ENCODE peak calls at places on chromosomes 2 and 18, in ten cellular contexts. One of them, this sample, is unnamed.

GRCh38 chr18:63016270-63016669 is 300.9 kb downstream of the PHLPP1 start:
- DNase-seq in psoas muscle: no peak
- DNase-seq in CD4-positive, alpha-beta T cell: peak; percentile 40
- DNase-seq in prostate gland: peak; percentile 28
- DNase-seq in fibroblast of mammary gland: peak; percentile 67
- DNase-seq in breast epithelium: no peak
- DNase-seq in mesothelial cell of epicardium: peak; percentile 49
- DNase-seq in BE2C: peak; percentile 49
- DNase-seq in neural progenitor cell: peak; percentile 77
- DNase-seq in right lobe of liver: no peak
- DNase-seq in this sample: peak; percentile 55

GRCh38 chr2:88350641-88351601 is 101.6 kb downstream of the FOXI3 start:
- DNase-seq in CD4-positive, alpha-beta T cell: peak; percentile 56
- DNase-seq in right lobe of liver: peak; percentile 72
- DNase-seq in breast epithelium: peak; percentile 75
- DNase-seq in fibroblast of mammary gland: peak; percentile 26
- DNase-seq in BE2C: peak; percentile 28
- DNase-seq in neural progenitor cell: peak; percentile 84
- DNase-seq in prostate gland: peak; percentile 32
- DNase-seq in psoas muscle: no peak
- DNase-seq in mesothelial cell of epicardium: peak; percentile 86
- DNase-seq in this sample: peak; percentile 81

GRCh38 chr2:9630750-9631483 is at the start of gene YWHAQ:
- DNase-seq in fibroblast of mammary gland: peak; percentile 99
- DNase-seq in breast epithelium: peak; percentile 97
- DNase-seq in BE2C: peak; percentile 99
- DNase-seq in psoas muscle: peak; percentile 99
- DNase-seq in mesothelial cell of epicardium: peak; percentile 99
- DNase-seq in right lobe of liver: peak; percentile 98
- DNase-seq in neural progenitor cell: peak; percentile 99
- DNase-seq in prostate gland: peak; percentile 99
- DNase-seq in CD4-positive, alpha-beta T cell: peak; percentile 96
- DNase-seq in this sample: peak; percentile 99

GRCh38 chr2:196383799-196384198 is 212.4 kb upstream of the STK17B start:
- DNase-seq in breast epithelium: no peak
- DNase-seq in CD4-positive, alpha-beta T cell: no peak
- DNase-seq in BE2C: no peak
- DNase-seq in prostate gland: no peak
- DNase-seq in mesothelial cell of epicardium: no peak
- DNase-seq in fibroblast of mammary gland: peak; percentile 3
- DNase-seq in right lobe of liver: no peak
- DNase-seq in psoas muscle: no peak
- DNase-seq in neural progenitor cell: no peak
- DNase-seq in this sample: no peak

GRCh38 chr2:96325038-96325883 is at the start of gene ITPRIPL1:
- DNase-seq in neural progenitor cell: peak; percentile 50
- DNase-seq in fibroblast of mammary gland: peak; percentile 23
- DNase-seq in psoas muscle: no peak
- DNase-seq in mesothelial cell of epicardium: peak; percentile 48
- DNase-seq in prostate gland: no peak
- DNase-seq in CD4-positive, alpha-beta T cell: no peak
- DNase-seq in breast epithelium: no peak
- DNase-seq in BE2C: peak; percentile 47
- DNase-seq in right lobe of liver: peak; percentile 44
- DNase-seq in this sample: peak; percentile 66

GRCh38 chr18:2960983-2961696 is 51.8 kb downstream of the LPIN2 start:
- DNase-seq in CD4-positive, alpha-beta T cell: no peak
- DNase-seq in right lobe of liver: no peak
- DNase-seq in prostate gland: no peak
- DNase-seq in mesothelial cell of epicardium: no peak
- DNase-seq in psoas muscle: no peak
- DNase-seq in BE2C: no peak
- DNase-seq in neural progenitor cell: no peak
- DNase-seq in breast epithelium: no peak
- DNase-seq in fibroblast of mammary gland: no peak
- DNase-seq in this sample: no peak

GRCh38 chr2:27713201-27713600 is 49.5 kb downstream of the SLC4A1AP start:
- DNase-seq in mesothelial cell of epicardium: no peak
- DNase-seq in breast epithelium: no peak
- DNase-seq in right lobe of liver: no peak
- DNase-seq in fibroblast of mammary gland: no peak
- DNase-seq in psoas muscle: no peak
- DNase-seq in BE2C: no peak
- DNase-seq in CD4-positive, alpha-beta T cell: no peak
- DNase-seq in neural progenitor cell: no peak
- DNase-seq in prostate gland: no peak
- DNase-seq in this sample: no peak

GRCh38 chr2:10390369-10390801 is 57.7 kb downstream of the ODC1 start:
- DNase-seq in breast epithelium: no peak
- DNase-seq in prostate gland: no peak
- DNase-seq in BE2C: no peak
- DNase-seq in CD4-positive, alpha-beta T cell: no peak
- DNase-seq in psoas muscle: no peak
- DNase-seq in mesothelial cell of epicardium: no peak
- DNase-seq in fibroblast of mammary gland: peak; percentile 56
- DNase-seq in right lobe of liver: no peak
- DNase-seq in neural progenitor cell: no peak
- DNase-seq in this sample: no peak

GRCh38 chr2:182132605-182133004 is 147.0 kb downstream of the PPP1R1C start:
- DNase-seq in neural progenitor cell: no peak
- DNase-seq in prostate gland: no peak
- DNase-seq in mesothelial cell of epicardium: no peak
- DNase-seq in BE2C: no peak
- DNase-seq in right lobe of liver: no peak
- DNase-seq in CD4-positive, alpha-beta T cell: no peak
- DNase-seq in breast epithelium: no peak
- DNase-seq in fibroblast of mammary gland: peak; percentile 31
- DNase-seq in psoas muscle: no peak
- DNase-seq in this sample: no peak

GRCh38 chr2:239265681-239266435 is 135.0 kb downstream of the HDAC4 start:
- DNase-seq in neural progenitor cell: no peak
- DNase-seq in fibroblast of mammary gland: no peak
- DNase-seq in BE2C: no peak
- DNase-seq in mesothelial cell of epicardium: no peak
- DNase-seq in psoas muscle: peak; percentile 58
- DNase-seq in breast epithelium: no peak
- DNase-seq in right lobe of liver: no peak
- DNase-seq in prostate gland: no peak
- DNase-seq in CD4-positive, alpha-beta T cell: no peak
- DNase-seq in this sample: no peak

GRCh38 chr2:239266436-239266770 is 134.4 kb downstream of the HDAC4 start:
- DNase-seq in psoas muscle: no peak
- DNase-seq in neural progenitor cell: no peak
- DNase-seq in prostate gland: no peak
- DNase-seq in mesothelial cell of epicardium: no peak
- DNase-seq in BE2C: no peak
- DNase-seq in fibroblast of mammary gland: no peak
- DNase-seq in CD4-positive, alpha-beta T cell: no peak
- DNase-seq in breast epithelium: no peak
- DNase-seq in right lobe of liver: no peak
- DNase-seq in this sample: no peak

GRCh38 chr2:239263231-239263936 is 137.4 kb downstream of the HDAC4 start:
- DNase-seq in mesothelial cell of epicardium: no peak
- DNase-seq in BE2C: no peak
- DNase-seq in fibroblast of mammary gland: no peak
- DNase-seq in prostate gland: no peak
- DNase-seq in CD4-positive, alpha-beta T cell: no peak
- DNase-seq in neural progenitor cell: no peak
- DNase-seq in psoas muscle: peak; percentile 57
- DNase-seq in breast epithelium: peak; percentile 43
- DNase-seq in right lobe of liver: no peak
- DNase-seq in this sample: no peak

GRCh38 chr2:239263937-239264837 is 136.6 kb downstream of the HDAC4 start:
- DNase-seq in psoas muscle: peak; percentile 58
- DNase-seq in CD4-positive, alpha-beta T cell: no peak
- DNase-seq in fibroblast of mammary gland: peak; percentile 74
- DNase-seq in prostate gland: no peak
- DNase-seq in BE2C: no peak
- DNase-seq in mesothelial cell of epicardium: no peak
- DNase-seq in right lobe of liver: no peak
- DNase-seq in breast epithelium: peak; percentile 39
- DNase-seq in neural progenitor cell: no peak
- DNase-seq in this sample: no peak

DNA sequence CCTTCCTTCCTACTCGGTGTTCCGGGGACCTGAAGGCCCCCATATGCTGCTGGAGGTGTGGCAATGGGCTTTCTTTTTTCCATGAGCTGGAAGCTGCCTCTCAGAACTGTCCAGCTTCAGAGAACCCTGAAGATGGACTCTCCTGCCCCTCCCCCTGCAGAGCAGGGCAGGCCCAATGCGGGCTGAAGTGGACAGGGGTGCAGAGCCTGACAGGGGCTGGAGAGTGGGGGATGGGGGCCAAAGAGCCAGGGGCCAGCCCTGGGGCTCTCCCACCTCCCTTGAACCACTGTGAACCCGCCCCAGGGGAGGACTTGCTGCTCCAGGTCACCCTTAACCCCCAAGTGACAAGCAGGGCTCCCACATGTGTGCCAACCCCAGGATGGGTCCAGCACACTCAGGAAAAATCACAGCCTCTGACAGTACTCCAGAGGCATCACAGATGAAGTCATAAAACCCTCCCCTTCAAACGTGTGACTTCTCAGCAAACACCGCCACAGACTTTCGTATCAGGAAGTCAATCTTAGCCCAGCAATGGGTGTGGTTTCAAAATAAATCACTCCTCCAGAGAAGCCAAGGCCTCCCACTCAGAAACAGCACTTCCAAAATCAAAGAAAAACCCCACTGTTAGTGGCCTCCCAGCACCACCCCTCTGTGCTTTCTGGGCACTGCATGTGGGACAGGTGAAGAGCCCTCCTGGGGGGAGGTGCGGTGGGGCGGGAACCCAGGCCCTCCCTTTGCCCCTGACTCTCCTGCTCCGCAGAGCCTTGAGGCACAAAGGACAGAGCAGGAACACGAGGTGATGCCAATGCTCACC is 135.8 kb downstream of the HDAC4 start:
- DNase-seq in fibroblast of mammary gland: peak; percentile 82
- DNase-seq in CD4-positive, alpha-beta T cell: peak; percentile 63
- DNase-seq in psoas muscle: peak; percentile 58
- DNase-seq in mesothelial cell of epicardium: no peak
- DNase-seq in neural progenitor cell: no peak
- DNase-seq in prostate gland: peak; percentile 68
- DNase-seq in breast epithelium: no peak
- DNase-seq in BE2C: no peak
- DNase-seq in right lobe of liver: no peak
- DNase-seq in this sample: no peak
- TF ChIP-seq CTCF in fibroblast of mammary gland: no peak
- TF ChIP-seq CTCF in CD4-positive, alpha-beta T cell: peak; percentile 20
- TF ChIP-seq CTCF in psoas muscle: no peak
- TF ChIP-seq CTCF in mesothelial cell of epicardium: no peak
- TF ChIP-seq CTCF in neural progenitor cell: no peak
- TF ChIP-seq CTCF in prostate gland: peak; percentile 17
- TF ChIP-seq CTCF in breast epithelium: no peak
- TF ChIP-seq CTCF in BE2C: no peak
- TF ChIP-seq CTCF in right lobe of liver: no peak
- TF ChIP-seq CTCF in this sample: no peak

DNA sequence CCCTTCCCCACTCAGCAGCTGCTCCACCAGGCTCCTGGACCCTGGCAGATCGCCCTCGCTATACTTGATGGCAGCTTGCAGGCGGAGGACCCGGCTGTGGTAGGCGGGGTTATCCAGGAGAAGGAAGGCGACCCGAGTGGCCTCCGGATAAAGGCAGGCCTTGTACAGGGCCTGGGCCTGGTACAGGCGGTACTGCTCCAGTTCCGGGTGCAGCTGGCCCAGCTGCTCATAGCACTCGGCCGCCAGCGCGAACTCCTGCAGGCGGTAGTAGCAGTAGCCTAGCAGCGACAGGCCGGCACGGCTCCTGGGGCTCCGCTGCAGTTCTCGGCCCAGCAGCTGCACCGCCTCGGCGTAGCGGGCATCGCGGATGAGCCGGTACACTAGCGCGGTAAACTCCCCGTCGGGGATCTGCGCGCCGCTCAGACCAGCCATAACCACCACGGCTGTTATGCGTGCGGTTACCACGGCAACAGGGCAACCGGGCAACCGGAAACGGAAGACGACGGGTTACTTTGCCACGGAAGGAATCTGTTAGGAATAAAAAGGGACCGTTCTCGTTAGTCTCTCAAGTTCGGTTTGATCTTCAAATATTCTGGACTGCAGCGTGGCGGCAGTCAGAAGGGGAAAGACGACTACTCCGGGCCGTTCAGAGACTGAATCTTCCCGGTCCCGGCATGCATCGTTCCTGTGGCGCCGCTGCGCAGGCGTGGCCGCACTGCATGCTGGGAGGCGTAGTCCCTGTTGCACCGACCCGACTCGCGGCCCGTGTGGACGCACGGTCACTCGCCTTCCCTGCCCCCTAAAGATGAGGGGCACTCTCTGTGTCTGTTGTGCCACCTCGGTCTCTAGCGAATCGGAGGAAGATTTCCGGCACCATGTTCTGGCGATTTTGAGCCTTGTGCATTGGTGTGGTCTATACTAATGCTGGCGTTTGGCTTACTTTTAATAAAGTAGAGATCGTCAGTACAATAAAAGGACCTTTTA is 226.0 kb downstream of the AGPS start:
- DNase-seq in prostate gland: peak; percentile 88
- DNase-seq in breast epithelium: peak; percentile 90
- DNase-seq in CD4-positive, alpha-beta T cell: peak; percentile 89
- DNase-seq in fibroblast of mammary gland: peak; percentile 81
- DNase-seq in right lobe of liver: peak; percentile 95
- DNase-seq in mesothelial cell of epicardium: peak; percentile 86
- DNase-seq in psoas muscle: peak; percentile 96
- DNase-seq in BE2C: peak; percentile 84
- DNase-seq in neural progenitor cell: peak; percentile 95
- DNase-seq in this sample: peak; percentile 88
- TF ChIP-seq CTCF in prostate gland: no peak
- TF ChIP-seq CTCF in breast epithelium: no peak
- TF ChIP-seq CTCF in CD4-positive, alpha-beta T cell: no peak
- TF ChIP-seq CTCF in fibroblast of mammary gland: no peak
- TF ChIP-seq CTCF in right lobe of liver: no peak
- TF ChIP-seq CTCF in mesothelial cell of epicardium: no peak
- TF ChIP-seq CTCF in psoas muscle: no peak
- TF ChIP-seq CTCF in BE2C: no peak
- TF ChIP-seq CTCF in neural progenitor cell: no peak
- TF ChIP-seq CTCF in this sample: no peak

DNA sequence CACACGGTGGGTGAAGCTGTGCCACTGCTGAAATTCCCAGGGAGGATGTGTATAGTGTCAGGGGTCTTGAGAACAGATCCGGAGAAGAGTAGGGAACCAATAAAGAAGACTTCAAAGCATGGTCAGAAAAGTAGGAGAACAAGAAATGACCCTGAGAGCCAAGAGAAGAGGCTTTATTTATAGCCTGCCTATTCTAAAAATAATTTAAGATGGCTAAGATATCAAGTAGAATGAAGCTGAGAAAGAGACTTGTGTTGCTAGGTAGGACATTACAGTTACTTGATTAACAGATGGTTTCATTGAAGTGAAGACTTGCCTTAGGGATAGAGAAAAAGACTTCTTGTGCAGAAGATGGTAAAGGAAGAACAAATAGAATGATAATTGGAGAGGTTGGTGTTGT is 43.7 kb downstream of the GALNT1 start:
- DNase-seq in CD4-positive, alpha-beta T cell: no peak
- DNase-seq in BE2C: no peak
- DNase-seq in mesothelial cell of epicardium: no peak
- DNase-seq in prostate gland: no peak
- DNase-seq in neural progenitor cell: no peak
- DNase-seq in breast epithelium: no peak
- DNase-seq in fibroblast of mammary gland: no peak
- DNase-seq in psoas muscle: no peak
- DNase-seq in right lobe of liver: no peak
- DNase-seq in this sample: no peak
- TF ChIP-seq CTCF in CD4-positive, alpha-beta T cell: no peak
- TF ChIP-seq CTCF in BE2C: no peak
- TF ChIP-seq CTCF in mesothelial cell of epicardium: no peak
- TF ChIP-seq CTCF in prostate gland: no peak
- TF ChIP-seq CTCF in neural progenitor cell: no peak
- TF ChIP-seq CTCF in breast epithelium: no peak
- TF ChIP-seq CTCF in fibroblast of mammary gland: no peak
- TF ChIP-seq CTCF in psoas muscle: no peak
- TF ChIP-seq CTCF in right lobe of liver: no peak
- TF ChIP-seq CTCF in this sample: no peak

GRCh38 chr2:186639939-186640338 is 50.1 kb downstream of the ITGAV start:
- DNase-seq in prostate gland: no peak
- DNase-seq in fibroblast of mammary gland: no peak
- DNase-seq in neural progenitor cell: no peak
- DNase-seq in psoas muscle: no peak
- DNase-seq in right lobe of liver: no peak
- DNase-seq in BE2C: no peak
- DNase-seq in mesothelial cell of epicardium: no peak
- DNase-seq in breast epithelium: no peak
- DNase-seq in CD4-positive, alpha-beta T cell: no peak
- DNase-seq in this sample: no peak
- TF ChIP-seq CTCF in prostate gland: no peak
- TF ChIP-seq CTCF in fibroblast of mammary gland: no peak
- TF ChIP-seq CTCF in neural progenitor cell: no peak
- TF ChIP-seq CTCF in psoas muscle: no peak
- TF ChIP-seq CTCF in right lobe of liver: no peak
- TF ChIP-seq CTCF in BE2C: no peak
- TF ChIP-seq CTCF in mesothelial cell of epicardium: no peak
- TF ChIP-seq CTCF in breast epithelium: no peak
- TF ChIP-seq CTCF in CD4-positive, alpha-beta T cell: no peak
- TF ChIP-seq CTCF in this sample: no peak